ENCODE peak calls at places on chromosomes 3 and 15, in nine cellular contexts. C is fibroblast of the aortic adventitia, W is foreskin fibroblast, V is iris pigment epithelial cell, U is GM13977, S is ACHN, Q is left colon, T is cardiac muscle cell, D is cardiac fibroblast. N is an unnamed sample.

GRCh38 chr15:89325039-89325803 is 9.4 kb downstream of the POLG start:
- DNase-seq in S (no peak), W (no peak), V (no peak), U (no peak), D (no peak), Q (no peak), C (no peak), T (no peak), N (no peak)

GRCh38 chr3:138072816-138073215 is 42.6 kb downstream of the DZIP1L start:
- DNase-seq in T (no peak), D (no peak), U (no peak), Q (no peak), C (no peak), V (no peak), S (no peak), W (no peak), N (no peak)

GRCh38 chr3:32239638-32240550 is 1.4 kb downstream of the CMTM8 start:
- DNase-seq in V (peak; percentile 48), Q (peak; percentile 55), S (peak; percentile 49), C (no peak), U (peak; percentile 63), D (peak; percentile 57), W (no peak), T (peak; percentile 50), N (no peak)

GRCh38 chr3:105014631-105015030 is 352.1 kb upstream of the ALCAM start:
- DNase-seq in Q (no peak), C (peak; percentile 7), T (no peak), D (no peak), W (no peak), S (no peak), U (no peak), V (peak; percentile 56), N (no peak)

GRCh38 chr3:157782236-157782635 is 279.0 kb upstream of the VEPH1 start:
- DNase-seq in Q (no peak), D (peak; percentile 11), V (peak; percentile 6), W (no peak), T (peak; percentile 29), C (peak; percentile 27), U (no peak), S (no peak), N (peak; percentile 11)

GRCh38 chr3:134677196-134677986 is 26.6 kb upstream of the KY start:
- DNase-seq in D (peak; percentile 11), S (peak; percentile 7), C (no peak), Q (no peak), T (peak; percentile 22), V (no peak), U (peak; percentile 45), W (no peak), N (no peak)

GRCh38 chr15:85504739-85505676 is 124.6 kb downstream of the AKAP13 start:
- DNase-seq in V (peak; percentile 72), U (peak; percentile 23), Q (no peak), D (peak; percentile 82), C (peak; percentile 83), W (peak; percentile 50), S (peak; percentile 64), T (peak; percentile 85), N (peak; percentile 55)

GRCh38 chr3:195230244-195230643 is 40.7 kb downstream of the XXYLT1 start:
- DNase-seq in V (no peak), T (no peak), D (no peak), W (no peak), C (no peak), S (no peak), U (no peak), Q (no peak), N (no peak)

GRCh38 chr3:175585898-175586297 is 726.8 kb downstream of the NAALADL2 start:
- DNase-seq in T (peak; percentile 18), V (peak; percentile 84), U (no peak), D (peak; percentile 14), W (peak; percentile 26), S (peak; percentile 6), Q (no peak), C (peak; percentile 45), N (no peak)

GRCh38 chr3:105466072-105466471 is 99.4 kb downstream of the ALCAM start:
- DNase-seq in V (no peak), S (no peak), D (no peak), T (no peak), W (no peak), C (no peak), Q (no peak), U (no peak), N (no peak)

GRCh38 chr3:187843654-187844053 is 98.4 kb upstream of the BCL6 start:
- DNase-seq in V (no peak), Q (no peak), D (no peak), T (no peak), W (no peak), S (no peak), U (no peak), C (no peak), N (no peak)

GRCh38 chr3:8421267-8421666 is 80.4 kb upstream of the LMCD1 start:
- DNase-seq in V (no peak), T (no peak), C (no peak), D (no peak), S (no peak), Q (no peak), U (no peak), W (no peak), N (no peak)

GRCh38 chr15:35471024-35471423 is 74.9 kb downstream of the DPH6 start:
- DNase-seq in C (no peak), S (no peak), V (no peak), W (no peak), Q (no peak), T (no peak), U (no peak), D (no peak), N (no peak)